ENCODE peak calls at places on chromosomes 3 and 15, in nine cellular contexts. I is endodermal cell, V is neuronal stem cell, O is upper lobe of left lung, F is neural progenitor cell, U is esophagus muscularis mucosa, Q is H1, K is astrocyte, B is Peyer's patch. M is an unnamed sample.

GRCh38 chr3:198096015-198096414 is 136.0 kb downstream of the LMLN start:
- DNase-seq in I (no peak), V (no peak), O (no peak), F (no peak), U (no peak), Q (no peak), K (no peak), B (no peak), M (no peak)

GRCh38 chr3:102206506-102207145 is 228.2 kb upstream of the ZPLD1 start:
- DNase-seq in I (no peak), V (no peak), O (peak), F (no peak), U (peak), Q (no peak), K (peak), B (peak), M (peak)

GRCh38 chr3:58497074-58497473 is 5.2 kb downstream of the KCTD6 start:
- DNase-seq in I (peak), V (peak), O (no peak), F (peak), U (no peak), Q (no peak), K (peak), B (no peak), M (no peak)

GRCh38 chr3:37726445-37727000 is 135.2 kb upstream of the CTDSPL start:
- DNase-seq in I (no peak), V (no peak), O (peak), F (no peak), U (no peak), Q (no peak), K (no peak), B (no peak), M (no peak)

GRCh38 chr3:113606539-113607218 is 74.3 kb downstream of the SIDT1 start:
- DNase-seq in I (no peak), V (no peak), O (no peak), F (no peak), U (no peak), Q (no peak), K (no peak), B (peak), M (no peak)

GRCh38 chr15:90189781-90190467 is 11.2 kb upstream of the SEMA4B start:
- DNase-seq in I (no peak), V (no peak), O (no peak), F (no peak), U (no peak), Q (no peak), K (no peak), B (no peak), M (no peak)

GRCh38 chr3:110814170-110815007 is 257.2 kb upstream of the NECTIN3 start:
- DNase-seq in I (no peak), V (no peak), O (no peak), F (peak), U (no peak), Q (no peak), K (peak), B (no peak), M (no peak)

GRCh38 chr3:127002195-127003174 is 19.6 kb downstream of the PLXNA1 start:
- DNase-seq in I (peak), V (peak), O (peak), F (peak), U (peak), Q (peak), K (peak), B (peak), M (peak)

GRCh38 chr15:49987198-49987785 is 131.7 kb downstream of the ATP8B4 start:
- DNase-seq in I (no peak), V (no peak), O (no peak), F (no peak), U (no peak), Q (no peak), K (no peak), B (no peak), M (no peak)

GRCh38 chr3:189901481-189901880 is 219.2 kb downstream of the P3H2 start:
- DNase-seq in I (no peak), V (no peak), O (no peak), F (no peak), U (no peak), Q (no peak), K (no peak), B (no peak), M (no peak)

GRCh38 chr3:51819709-51820406 is 40.8 kb upstream of the IQCF6 start:
- DNase-seq in I (peak), V (no peak), O (no peak), F (peak), U (peak), Q (peak), K (no peak), B (no peak), M (no peak)

GRCh38 chr3:178439504-178439903 is 96.7 kb upstream of the KCNMB2 start:
- DNase-seq in I (no peak), V (no peak), O (no peak), F (peak), U (no peak), Q (no peak), K (peak), B (no peak), M (no peak)

GRCh38 chr3:52831500-52832301 is 1.2 kb upstream of the ITIH4 start:
- DNase-seq in I (no peak), V (no peak), O (peak), F (no peak), U (no peak), Q (no peak), K (peak), B (peak), M (peak)

GRCh38 chr3:178304758-178305157 is 231.5 kb upstream of the KCNMB2 start:
- DNase-seq in I (no peak), V (no peak), O (no peak), F (no peak), U (no peak), Q (no peak), K (peak), B (no peak), M (no peak)

GRCh38 chr3:43468141-43468540 is 153.7 kb downstream of the ANO10 start:
- DNase-seq in I (no peak), V (no peak), O (no peak), F (no peak), U (no peak), Q (no peak), K (no peak), B (no peak), M (no peak)

GRCh38 chr3:143183668-143183970 is 64.0 kb downstream of the CHST2 start:
- DNase-seq in I (no peak), V (no peak), O (no peak), F (no peak), U (no peak), Q (no peak), K (no peak), B (no peak), M (no peak)

GRCh38 chr15:93470042-93470441 is 381.0 kb upstream of the RGMA start:
- DNase-seq in I (no peak), V (no peak), O (no peak), F (no peak), U (no peak), Q (no peak), K (no peak), B (no peak), M (no peak)

GRCh38 chr3:194577985-194578905 is 55.0 kb downstream of the TMEM44 start:
- DNase-seq in I (no peak), V (no peak), O (peak), F (no peak), U (no peak), Q (no peak), K (peak), B (peak), M (no peak)

GRCh38 chr3:65348596-65348995 is 660.8 kb upstream of the ADAMTS9 start:
- DNase-seq in I (no peak), V (no peak), O (no peak), F (no peak), U (no peak), Q (no peak), K (peak), B (no peak), M (no peak)

GRCh38 chr15:56249080-56249479 is 5.4 kb upstream of the RFX7 start:
- DNase-seq in I (peak), V (no peak), O (peak), F (peak), U (no peak), Q (no peak), K (peak), B (no peak), M (no peak)

GRCh38 chr3:128991355-128991895 is 2.5 kb downstream of the CFAP92 start:
- DNase-seq in I (no peak), V (no peak), O (peak), F (no peak), U (no peak), Q (no peak), K (no peak), B (peak), M (peak)
- H3K27ac ChIP-seq in I (no peak), V (no peak), O (peak), F (no peak), U (no peak), Q (no peak), K (no peak), B (no peak), M (no peak)

DNA sequence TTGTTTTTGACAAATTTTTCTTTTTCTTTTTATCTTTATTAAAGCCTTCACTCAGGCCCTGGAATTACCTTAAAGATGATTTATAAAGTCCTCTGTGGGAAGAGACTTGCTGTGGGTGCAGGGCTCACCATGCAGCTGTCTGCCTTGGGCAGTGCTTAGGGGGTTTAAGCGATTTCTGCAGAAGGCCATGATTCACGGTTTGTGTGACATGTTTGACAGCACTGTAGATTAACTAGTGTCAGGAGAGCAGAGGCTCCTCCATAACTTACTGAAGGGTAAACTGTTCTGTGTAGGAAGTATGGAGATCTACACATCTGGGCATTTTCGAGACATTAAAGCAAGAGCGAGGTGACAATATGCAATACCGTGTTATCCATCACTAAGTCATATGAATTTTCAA is 137.7 kb downstream of the LRIG1 start:
- DNase-seq in I (no peak), V (no peak), O (no peak), F (no peak), U (no peak), Q (no peak), K (no peak), B (no peak), M (no peak)
- H3K27ac ChIP-seq in I (no peak), V (no peak), O (no peak), F (no peak), U (no peak), Q (no peak), K (peak), B (no peak), M (peak)

DNA sequence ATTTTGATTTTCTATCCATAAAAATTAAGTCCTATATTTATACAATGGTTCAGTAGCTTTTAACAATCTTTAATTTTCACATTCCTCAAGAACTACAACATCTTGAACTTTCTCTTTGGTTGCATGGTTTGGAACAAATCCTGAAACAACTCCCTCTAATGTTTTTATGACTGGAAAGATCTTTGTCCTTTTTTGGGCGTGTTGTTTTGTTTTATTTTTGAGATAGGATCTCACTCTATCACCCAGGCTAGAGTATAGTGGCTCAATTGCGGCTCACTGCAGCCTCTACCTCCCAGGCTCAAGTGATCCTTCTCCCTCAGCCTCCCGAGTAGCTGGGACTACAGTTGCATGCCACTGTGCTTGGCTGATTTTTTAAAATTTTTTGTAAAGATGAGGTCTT is 4.0 kb downstream of the STX19 start:
- DNase-seq in I (no peak), V (no peak), O (no peak), F (no peak), U (no peak), Q (no peak), K (peak), B (no peak), M (no peak)
- H3K27ac ChIP-seq in I (no peak), V (no peak), O (no peak), F (no peak), U (no peak), Q (no peak), K (no peak), B (peak), M (no peak)

DNA sequence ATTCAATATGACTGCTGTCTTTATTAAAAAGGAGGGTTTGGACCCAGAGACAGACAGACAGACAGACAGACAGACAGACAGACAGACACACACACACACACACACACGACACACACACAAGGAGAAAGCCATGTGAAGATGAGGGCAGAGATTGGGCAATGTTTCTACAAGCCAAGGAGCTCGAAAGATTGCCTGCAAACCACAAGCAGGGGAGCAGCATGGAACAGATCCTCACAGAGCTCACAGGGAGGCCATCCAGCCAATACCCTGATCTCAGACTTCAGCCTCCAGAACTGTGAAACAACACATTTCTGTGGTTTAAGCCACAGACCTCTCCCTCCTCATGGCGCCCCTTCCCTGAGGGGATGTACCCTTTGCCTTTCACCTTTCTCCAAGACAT is 35.8 kb upstream of the ABHD2 start:
- DNase-seq in I (no peak), V (no peak), O (no peak), F (no peak), U (no peak), Q (no peak), K (peak), B (no peak), M (no peak)
- H3K27ac ChIP-seq in I (no peak), V (no peak), O (no peak), F (no peak), U (peak), Q (no peak), K (peak), B (no peak), M (no peak)

M was measured in sigmoid colon.